ENCODE peak calls at places on chromosomes 16 and 17, in five cellular contexts. A, M, O, I and W are unnamed samples.

GRCh38 chr17:45234641-45235040 is 13.0 kb downstream of the FMNL1 start:
- DNase-seq in I (no peak), A (no peak), O (no peak), M (no peak), W (no peak)

GRCh38 chr16:24070851-24071250 is 185.3 kb upstream of the CACNG3 start:
- DNase-seq in O (no peak), I (peak), M (peak), A (no peak), W (no peak)

GRCh38 chr17:32158870-32159585 is 16.7 kb downstream of the RHOT1 start:
- DNase-seq in M (peak), I (no peak), O (no peak), A (no peak), W (no peak)

GRCh38 chr16:82736161-82736697 is 109.5 kb downstream of the CDH13 start:
- DNase-seq in I (no peak), M (no peak), O (no peak), A (no peak), W (no peak)

GRCh38 chr17:49823614-49824013 is 24.3 kb downstream of the TAC4 start:
- DNase-seq in A (no peak), O (peak), I (no peak), M (no peak), W (no peak)

GRCh38 chr16:29806641-29807425 is 504 bp downstream of the MAZ start:
- DNase-seq in I (peak), O (peak), M (no peak), A (peak), W (peak)

GRCh38 chr17:41972571-41973411 is 6.2 kb downstream of the CNP start:
- DNase-seq in O (no peak), M (no peak), A (no peak), I (no peak), W (no peak)

GRCh38 chr17:45135978-45136791 is 698 bp downstream of the ACBD4 start:
- DNase-seq in I (no peak), M (no peak), A (peak), O (no peak), W (no peak)

GRCh38 chr17:80789356-80789902 is 202.2 kb upstream of the CHMP6 start:
- DNase-seq in M (no peak), O (peak), A (no peak), I (no peak), W (peak)

GRCh38 chr17:67461228-67461780 is 84.2 kb downstream of the PITPNC1 start:
- DNase-seq in I (no peak), A (no peak), O (no peak), M (no peak), W (no peak)

GRCh38 chr16:57071840-57072541 is 20.4 kb upstream of the CPNE2 start:
- DNase-seq in I (no peak), O (peak), M (no peak), A (no peak), W (no peak)

GRCh38 chr17:75345514-75346167 is 56.4 kb upstream of the SLC25A19 start:
- DNase-seq in I (no peak), M (peak), A (no peak), O (no peak), W (no peak)

GRCh38 chr17:81537343-81537855 is 9.2 kb downstream of the FSCN2 start:
- DNase-seq in A (no peak), I (peak), M (no peak), O (no peak), W (no peak)

GRCh38 chr17:29061036-29061435 is 18.1 kb downstream of the PIPOX start:
- DNase-seq in O (no peak), M (no peak), A (no peak), I (no peak), W (no peak)

GRCh38 chr17:7589204-7589868 is 558 bp downstream of the SOX15 start:
- DNase-seq in O (peak), M (peak), A (peak), I (peak), W (peak)

GRCh38 chr17:81909966-81910839 is 996 bp downstream of the PCYT2 start:
- DNase-seq in O (peak), M (no peak), I (no peak), A (no peak), W (no peak)

GRCh38 chr17:30380106-30380420 is 1.3 kb downstream of the CPD start:
- DNase-seq in O (peak), M (no peak), I (no peak), A (no peak), W (no peak)

GRCh38 chr16:4660454-4661007 is 32.8 kb upstream of the NUDT16L1 start:
- DNase-seq in A (peak), I (no peak), O (no peak), M (peak), W (peak)

GRCh38 chr16:57315401-57315800 is 30.9 kb upstream of the PLLP start:
- DNase-seq in M (no peak), O (no peak), I (no peak), A (no peak), W (no peak)

GRCh38 chr17:35932576-35932975 is 2.0 kb upstream of the RDM1 start:
- DNase-seq in M (no peak), I (no peak), O (no peak), A (no peak), W (no peak)

GRCh38 chr16:84460406-84461028 is 43.9 kb downstream of the MEAK7 start:
- DNase-seq in O (no peak), I (no peak), M (no peak), A (peak), W (no peak)

GRCh38 chr17:21263351-21263750 is 10.1 kb upstream of the NATD1 start:
- DNase-seq in M (no peak), A (no peak), O (peak), I (no peak), W (no peak)

GRCh38 chr16:50627419-50627818 is 53.7 kb downstream of the SNX20 start:
- DNase-seq in I (no peak), A (no peak), M (no peak), O (no peak), W (peak)

GRCh38 chr17:40326014-40326831 is 17.2 kb downstream of the RARA start:
- DNase-seq in I (no peak), M (no peak), A (no peak), O (no peak), W (no peak)

GRCh38 chr17:73989671-73990070 is 213.8 kb upstream of the RPL38 start:
- DNase-seq in M (no peak), I (no peak), O (no peak), A (no peak), W (no peak)

GRCh38 chr17:79678856-79679255 is 51.9 kb upstream of the ENPP7 start:
- DNase-seq in O (no peak), I (no peak), A (no peak), M (no peak), W (no peak)

GRCh38 chr17:79192503-79193500 is 118.2 kb downstream of the ENGASE start:
- DNase-seq in A (no peak), I (peak), O (peak), M (peak), W (no peak)

GRCh38 chr17:4591529-4591928 is 7.2 kb downstream of the SMTNL2 start:
- DNase-seq in A (no peak), M (no peak), I (no peak), O (peak), W (no peak)

GRCh38 chr16:35564148-35564547 is 2104.7 kb downstream of the TP53TG3F start:
- DNase-seq in I (no peak), A (no peak), O (no peak), M (no peak), W (no peak)

GRCh38 chr17:81253358-81254131 is 14.4 kb downstream of the NDUFAF8 start:
- DNase-seq in I (peak), O (peak), A (no peak), M (peak), W (peak)

GRCh38 chr17:74601944-74602572 is 10.0 kb upstream of the CD300LD start:
- DNase-seq in I (peak), O (peak), M (no peak), A (no peak), W (no peak)

GRCh38 chr17:72467841-72468653 is 347.2 kb downstream of the SOX9 start:
- DNase-seq in O (peak), I (no peak), A (no peak), M (peak), W (no peak)

GRCh38 chr17:50117202-50118040 is 12.5 kb downstream of the SAMD14 start:
- DNase-seq in O (peak), M (no peak), I (peak), A (peak), W (peak)

GRCh38 chr17:78117027-78117981 is 11.3 kb downstream of the TMC6 start:
- DNase-seq in A (peak), O (no peak), I (no peak), M (no peak), W (no peak)

GRCh38 chr16:28218109-28218508 is 6.3 kb upstream of the XPO6 start:
- DNase-seq in A (no peak), M (no peak), I (peak), O (peak), W (no peak)

GRCh38 chr17:73371846-73372245 is 60.0 kb upstream of the CDC42EP4 start:
- DNase-seq in A (no peak), I (no peak), O (no peak), M (no peak), W (no peak)

GRCh38 chr16:81493755-81494433 is 49.3 kb downstream of the CMIP start:
- DNase-seq in A (no peak), M (no peak), I (no peak), O (peak), W (no peak)

GRCh38 chr17:20010099-20010863 is 1.1 kb downstream of the SPECC1 start:
- DNase-seq in O (peak), M (peak), A (no peak), I (peak), W (peak)